ENCODE peak calls at places on chromosomes 5 and 9, in seven cellular contexts. J, W, L, O, V, Y and D are unnamed samples.

GRCh38 chr9:126108240-126108639 is 218.4 kb upstream of the MVB12B start:
- DNase-seq in J (no peak), W (no peak), L (no peak), O (peak), V (no peak), Y (no peak), D (peak)

GRCh38 chr5:14861123-14861757 is 10.3 kb downstream of the ANKH start:
- DNase-seq in J (no peak), W (no peak), L (no peak), O (no peak), V (no peak), Y (no peak), D (no peak)

GRCh38 chr5:38531518-38531917 is 24.9 kb downstream of the LIFR start:
- DNase-seq in J (no peak), W (no peak), L (no peak), O (no peak), V (no peak), Y (no peak), D (no peak)

GRCh38 chr5:141051526-141051876 is 327 bp downstream of the PCDHB1 start:
- DNase-seq in J (no peak), W (no peak), L (no peak), O (peak), V (no peak), Y (no peak), D (no peak)

GRCh38 chr5:148844433-148845279 is 18.2 kb downstream of the ADRB2 start:
- DNase-seq in J (no peak), W (no peak), L (no peak), O (no peak), V (no peak), Y (no peak), D (no peak)

GRCh38 chr5:171712616-171713015 is 73.0 kb upstream of the SMIM23 start:
- DNase-seq in J (no peak), W (no peak), L (no peak), O (no peak), V (no peak), Y (no peak), D (no peak)

GRCh38 chr9:20280330-20280729 is 342.0 kb downstream of the MLLT3 start:
- DNase-seq in J (no peak), W (no peak), L (no peak), O (no peak), V (no peak), Y (no peak), D (no peak)

GRCh38 chr5:147081256-147081872 is 153.5 kb upstream of the STK32A start:
- DNase-seq in J (no peak), W (no peak), L (no peak), O (no peak), V (no peak), Y (peak), D (no peak)

GRCh38 chr5:128774605-128775004 is 190.7 kb upstream of the SLC27A6 start:
- DNase-seq in J (no peak), W (no peak), L (no peak), O (no peak), V (peak), Y (no peak), D (no peak)

GRCh38 chr5:127256886-127257597 is 33.6 kb upstream of the MEGF10 start:
- DNase-seq in J (no peak), W (no peak), L (no peak), O (no peak), V (no peak), Y (no peak), D (no peak)

GRCh38 chr5:102850503-102850902 is 95.4 kb downstream of the PAM start:
- DNase-seq in J (no peak), W (no peak), L (no peak), O (peak), V (no peak), Y (no peak), D (no peak)

GRCh38 chr5:16456103-16456832 is 9.3 kb downstream of the ZNF622 start:
- DNase-seq in J (peak), W (peak), L (no peak), O (peak), V (peak), Y (no peak), D (peak)

GRCh38 chr5:150108711-150109605 is 22.6 kb upstream of the CSF1R start:
- DNase-seq in J (no peak), W (no peak), L (no peak), O (no peak), V (no peak), Y (no peak), D (no peak)

GRCh38 chr5:639253-639530 is 27.1 kb downstream of the CEP72 start:
- DNase-seq in J (no peak), W (no peak), L (no peak), O (no peak), V (no peak), Y (no peak), D (no peak)

GRCh38 chr5:54643679-54644078 is 126.1 kb downstream of the SNX18 start:
- DNase-seq in J (no peak), W (no peak), L (no peak), O (no peak), V (no peak), Y (no peak), D (peak)
- H3K27ac ChIP-seq in J (no peak), W (no peak), L (no peak), O (no peak), V (no peak), Y (no peak), D (peak)

GRCh38 chr5:143446535-143447226 is 43.2 kb upstream of the NR3C1 start:
- DNase-seq in J (no peak), W (no peak), L (no peak), O (no peak), V (no peak), Y (no peak), D (no peak)
- TF ChIP-seq CTCF in J (no peak), W (no peak), L (no peak), O (no peak), V (no peak), Y (no peak), D (no peak)

GRCh38 chr9:81410201-81410600 is 279.1 kb downstream of the TLE1 start:
- DNase-seq in J (no peak), W (no peak), L (no peak), O (no peak), V (no peak), Y (no peak), D (peak)
- H3K27ac ChIP-seq in J (no peak), W (no peak), L (no peak), O (no peak), V (no peak), Y (no peak), D (no peak)

GRCh38 chr5:57097526-57097925 is 76.3 kb upstream of the GPBP1 start:
- DNase-seq in J (no peak), W (no peak), L (no peak), O (no peak), V (no peak), Y (no peak), D (no peak)

DNA sequence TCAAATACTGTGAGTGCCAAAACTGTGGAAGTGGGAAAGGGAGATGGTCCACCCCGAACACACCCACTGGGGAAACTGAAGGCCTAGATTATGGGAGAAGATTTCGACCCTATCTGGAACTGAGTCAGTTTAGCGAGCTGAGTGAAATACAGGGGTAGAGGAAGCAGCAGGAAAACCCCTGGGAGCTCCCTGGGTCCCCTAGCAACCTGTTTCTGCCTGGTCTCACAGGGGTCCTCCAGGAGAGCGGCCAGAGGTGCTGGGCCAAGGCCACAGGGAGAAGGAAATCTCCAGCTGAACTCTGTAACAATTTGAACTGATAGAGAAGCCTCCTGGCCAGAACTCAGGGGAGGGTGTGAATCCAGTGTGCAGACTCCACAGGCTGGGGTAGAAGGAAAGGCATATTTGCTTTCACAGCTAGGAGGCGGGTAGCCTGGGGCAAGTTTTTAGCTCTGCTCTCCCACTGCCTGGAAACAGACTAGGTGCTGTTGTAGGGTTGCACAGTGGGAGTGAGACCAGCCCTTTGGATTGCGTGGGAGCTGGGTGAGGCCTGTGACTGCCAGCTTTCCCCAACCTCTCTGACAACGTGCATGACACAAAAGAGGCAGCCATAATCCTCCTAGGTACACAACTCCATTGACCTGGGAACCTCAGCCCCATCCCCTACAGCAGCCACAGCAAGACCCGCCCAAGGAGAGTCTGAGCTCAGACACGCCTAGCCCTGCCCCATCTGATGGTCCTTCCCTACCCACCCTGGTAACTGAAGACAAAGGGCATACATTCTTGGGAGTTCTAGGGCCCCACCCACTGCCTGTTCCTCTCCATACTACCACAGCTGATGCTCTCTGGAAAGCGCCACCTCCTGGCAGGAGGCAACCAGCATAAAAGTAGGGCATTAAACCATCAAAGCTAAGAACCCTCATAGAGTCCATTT is 78.8 kb upstream of the GPBP1 start:
- DNase-seq in J (peak), W (peak), L (peak), O (no peak), V (no peak), Y (no peak), D (no peak)
- TF ChIP-seq CTCF in J (peak), W (peak), L (no peak), O (no peak), V (no peak), Y (no peak), D (no peak)